ENCODE peak calls at places on chromosomes 7 and 10, in nine cellular contexts. One of them, this sample, is unnamed.

GRCh38 chr10:125768217-125768616 is 7.4 kb downstream of the MMP21 start:
- DNase-seq in spleen: no peak
- DNase-seq in CD8-positive, alpha-beta T cell: no peak
- DNase-seq in fibroblast of lung: peak; percentile 6
- DNase-seq in tibial nerve: no peak
- DNase-seq in adrenal gland: no peak
- DNase-seq in K562: no peak
- DNase-seq in ovary: no peak
- DNase-seq in CD4-positive, alpha-beta memory T cell: no peak
- DNase-seq in this sample: no peak

GRCh38 chr7:959271-959670 is 4.8 kb upstream of the ADAP1 start:
- DNase-seq in spleen: peak; percentile 67
- DNase-seq in CD8-positive, alpha-beta T cell: no peak
- DNase-seq in fibroblast of lung: no peak
- DNase-seq in tibial nerve: no peak
- DNase-seq in adrenal gland: no peak
- DNase-seq in K562: no peak
- DNase-seq in ovary: peak; percentile 39
- DNase-seq in CD4-positive, alpha-beta memory T cell: no peak
- DNase-seq in this sample: peak; percentile 44

GRCh38 chr10:95266674-95267095 is 24.1 kb downstream of the PDLIM1 start:
- DNase-seq in spleen: no peak
- DNase-seq in CD8-positive, alpha-beta T cell: no peak
- DNase-seq in fibroblast of lung: peak; percentile 96
- DNase-seq in tibial nerve: no peak
- DNase-seq in adrenal gland: no peak
- DNase-seq in K562: peak; percentile 65
- DNase-seq in ovary: no peak
- DNase-seq in CD4-positive, alpha-beta memory T cell: no peak
- DNase-seq in this sample: no peak

GRCh38 chr10:72291019-72291532 is 17.4 kb downstream of the DDIT4 start:
- DNase-seq in spleen: no peak
- DNase-seq in CD8-positive, alpha-beta T cell: no peak
- DNase-seq in fibroblast of lung: no peak
- DNase-seq in tibial nerve: no peak
- DNase-seq in adrenal gland: no peak
- DNase-seq in K562: peak; percentile 85
- DNase-seq in ovary: no peak
- DNase-seq in CD4-positive, alpha-beta memory T cell: peak; percentile 77
- DNase-seq in this sample: no peak

GRCh38 chr7:148856035-148856881 is 27.8 kb downstream of the EZH2 start:
- DNase-seq in spleen: no peak
- DNase-seq in CD8-positive, alpha-beta T cell: peak; percentile 53
- DNase-seq in fibroblast of lung: no peak
- DNase-seq in tibial nerve: peak; percentile 29
- DNase-seq in adrenal gland: peak; percentile 18
- DNase-seq in K562: peak; percentile 78
- DNase-seq in ovary: no peak
- DNase-seq in CD4-positive, alpha-beta memory T cell: peak; percentile 67
- DNase-seq in this sample: no peak

GRCh38 chr7:108152198-108152597 is 22.0 kb upstream of the LAMB4 start:
- DNase-seq in spleen: no peak
- DNase-seq in CD8-positive, alpha-beta T cell: no peak
- DNase-seq in fibroblast of lung: no peak
- DNase-seq in tibial nerve: no peak
- DNase-seq in adrenal gland: no peak
- DNase-seq in K562: no peak
- DNase-seq in ovary: no peak
- DNase-seq in CD4-positive, alpha-beta memory T cell: no peak
- DNase-seq in this sample: no peak

GRCh38 chr7:390761-391410 is 100.9 kb downstream of the FOXL3 start:
- DNase-seq in spleen: peak; percentile 59
- DNase-seq in CD8-positive, alpha-beta T cell: no peak
- DNase-seq in fibroblast of lung: no peak
- DNase-seq in tibial nerve: no peak
- DNase-seq in adrenal gland: no peak
- DNase-seq in K562: no peak
- DNase-seq in ovary: peak; percentile 17
- DNase-seq in CD4-positive, alpha-beta memory T cell: no peak
- DNase-seq in this sample: no peak

GRCh38 chr7:142948603-142949002 is 9.3 kb downstream of the LLCFC1 start:
- DNase-seq in spleen: no peak
- DNase-seq in CD8-positive, alpha-beta T cell: no peak
- DNase-seq in fibroblast of lung: no peak
- DNase-seq in tibial nerve: no peak
- DNase-seq in adrenal gland: no peak
- DNase-seq in K562: no peak
- DNase-seq in ovary: no peak
- DNase-seq in CD4-positive, alpha-beta memory T cell: no peak
- DNase-seq in this sample: no peak

GRCh38 chr10:3571310-3571825 is 213.6 kb downstream of the KLF6 start:
- DNase-seq in spleen: no peak
- DNase-seq in CD8-positive, alpha-beta T cell: no peak
- DNase-seq in fibroblast of lung: no peak
- DNase-seq in tibial nerve: no peak
- DNase-seq in adrenal gland: no peak
- DNase-seq in K562: no peak
- DNase-seq in ovary: no peak
- DNase-seq in CD4-positive, alpha-beta memory T cell: no peak
- DNase-seq in this sample: no peak

GRCh38 chr10:71250405-71250804 is 38.0 kb downstream of the UNC5B start:
- DNase-seq in spleen: no peak
- DNase-seq in CD8-positive, alpha-beta T cell: no peak
- DNase-seq in fibroblast of lung: no peak
- DNase-seq in tibial nerve: no peak
- DNase-seq in adrenal gland: no peak
- DNase-seq in K562: no peak
- DNase-seq in ovary: no peak
- DNase-seq in CD4-positive, alpha-beta memory T cell: no peak
- DNase-seq in this sample: no peak

GRCh38 chr7:16615234-16615633 is 30.3 kb downstream of the ANKMY2 start:
- DNase-seq in spleen: no peak
- DNase-seq in CD8-positive, alpha-beta T cell: no peak
- DNase-seq in fibroblast of lung: no peak
- DNase-seq in tibial nerve: no peak
- DNase-seq in adrenal gland: no peak
- DNase-seq in K562: no peak
- DNase-seq in ovary: no peak
- DNase-seq in CD4-positive, alpha-beta memory T cell: no peak
- DNase-seq in this sample: no peak

GRCh38 chr10:129924375-129925085 is 39.5 kb downstream of the EBF3 start:
- DNase-seq in spleen: peak; percentile 30
- DNase-seq in CD8-positive, alpha-beta T cell: no peak
- DNase-seq in fibroblast of lung: no peak
- DNase-seq in tibial nerve: no peak
- DNase-seq in adrenal gland: no peak
- DNase-seq in K562: no peak
- DNase-seq in ovary: peak; percentile 9
- DNase-seq in CD4-positive, alpha-beta memory T cell: no peak
- DNase-seq in this sample: no peak

GRCh38 chr10:29877798-29878491 is 181.4 kb downstream of the JCAD start:
- DNase-seq in spleen: no peak
- DNase-seq in CD8-positive, alpha-beta T cell: no peak
- DNase-seq in fibroblast of lung: peak; percentile 58
- DNase-seq in tibial nerve: no peak
- DNase-seq in adrenal gland: no peak
- DNase-seq in K562: no peak
- DNase-seq in ovary: no peak
- DNase-seq in CD4-positive, alpha-beta memory T cell: no peak
- DNase-seq in this sample: peak; percentile 86

GRCh38 chr10:31708513-31708912 is 220.1 kb downstream of the ARHGAP12 start:
- DNase-seq in spleen: no peak
- DNase-seq in CD8-positive, alpha-beta T cell: no peak
- DNase-seq in fibroblast of lung: no peak
- DNase-seq in tibial nerve: no peak
- DNase-seq in adrenal gland: no peak
- DNase-seq in K562: no peak
- DNase-seq in ovary: no peak
- DNase-seq in CD4-positive, alpha-beta memory T cell: no peak
- DNase-seq in this sample: no peak

DNA sequence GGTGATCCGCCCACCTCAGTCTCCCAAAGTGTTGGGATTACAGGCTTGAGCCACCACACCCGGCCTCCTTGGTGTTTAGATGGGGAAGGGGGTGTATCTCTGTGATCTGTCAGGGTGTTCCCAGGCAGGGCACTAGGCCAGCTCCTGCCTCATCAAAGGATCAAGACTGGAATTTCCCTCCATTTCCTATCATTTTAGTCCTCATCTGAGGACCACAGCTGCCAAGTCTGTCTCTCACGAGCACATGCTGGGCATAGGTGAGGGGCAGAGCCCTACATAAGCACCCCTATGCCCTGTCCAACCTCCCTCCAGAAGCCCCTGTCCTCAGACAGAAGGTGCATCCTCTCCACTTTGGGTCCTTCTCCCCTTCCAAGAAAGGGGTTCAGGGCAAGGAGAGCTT is 19.5 kb downstream of the TRIM56 start:
- DNase-seq in spleen: no peak
- DNase-seq in CD8-positive, alpha-beta T cell: no peak
- DNase-seq in fibroblast of lung: no peak
- DNase-seq in tibial nerve: no peak
- DNase-seq in adrenal gland: no peak
- DNase-seq in K562: no peak
- DNase-seq in ovary: no peak
- DNase-seq in CD4-positive, alpha-beta memory T cell: no peak
- DNase-seq in this sample: no peak
- H3K4me1 ChIP-seq in spleen: no peaks in the 10 kb centered on the region
- H3K4me1 ChIP-seq in CD8-positive, alpha-beta T cell: no peaks in the 10 kb centered on the region
- H3K4me1 ChIP-seq in fibroblast of lung: peaks cover 7% of the 10 kb centered on the region
- H3K4me1 ChIP-seq in tibial nerve: peaks cover 32% of the 10 kb centered on the region
- H3K4me1 ChIP-seq in adrenal gland: peaks cover 7% of the 10 kb centered on the region
- H3K4me1 ChIP-seq in K562: peaks cover 30% of the 10 kb centered on the region
- H3K4me1 ChIP-seq in ovary: peaks cover 4% of the 10 kb centered on the region
- H3K4me1 ChIP-seq in CD4-positive, alpha-beta memory T cell: no peaks in the 10 kb centered on the region
- H3K4me1 ChIP-seq in this sample: no peaks in the 10 kb centered on the region

GRCh38 chr10:101106351-101106750 is 24.7 kb upstream of the TLX1 start:
- DNase-seq in spleen: no peak
- DNase-seq in CD8-positive, alpha-beta T cell: no peak
- DNase-seq in fibroblast of lung: no peak
- DNase-seq in tibial nerve: no peak
- DNase-seq in adrenal gland: no peak
- DNase-seq in K562: no peak
- DNase-seq in ovary: no peak
- DNase-seq in CD4-positive, alpha-beta memory T cell: no peak
- DNase-seq in this sample: no peak
- H3K27me3 ChIP-seq in spleen: no peaks in the 10 kb centered on the region
- H3K27me3 ChIP-seq in CD8-positive, alpha-beta T cell: peaks cover 6% of the 10 kb centered on the region
- H3K27me3 ChIP-seq in fibroblast of lung: peaks cover 13% of the 10 kb centered on the region
- H3K27me3 ChIP-seq in tibial nerve: peaks cover 63% of the 10 kb centered on the region
- H3K27me3 ChIP-seq in adrenal gland: peaks cover 6% of the 10 kb centered on the region
- H3K27me3 ChIP-seq in K562: peaks cover 31% of the 10 kb centered on the region
- H3K27me3 ChIP-seq in ovary: no peaks in the 10 kb centered on the region
- H3K27me3 ChIP-seq in CD4-positive, alpha-beta memory T cell: peaks cover 8% of the 10 kb centered on the region
- H3K27me3 ChIP-seq in this sample: no peaks in the 10 kb centered on the region

DNA sequence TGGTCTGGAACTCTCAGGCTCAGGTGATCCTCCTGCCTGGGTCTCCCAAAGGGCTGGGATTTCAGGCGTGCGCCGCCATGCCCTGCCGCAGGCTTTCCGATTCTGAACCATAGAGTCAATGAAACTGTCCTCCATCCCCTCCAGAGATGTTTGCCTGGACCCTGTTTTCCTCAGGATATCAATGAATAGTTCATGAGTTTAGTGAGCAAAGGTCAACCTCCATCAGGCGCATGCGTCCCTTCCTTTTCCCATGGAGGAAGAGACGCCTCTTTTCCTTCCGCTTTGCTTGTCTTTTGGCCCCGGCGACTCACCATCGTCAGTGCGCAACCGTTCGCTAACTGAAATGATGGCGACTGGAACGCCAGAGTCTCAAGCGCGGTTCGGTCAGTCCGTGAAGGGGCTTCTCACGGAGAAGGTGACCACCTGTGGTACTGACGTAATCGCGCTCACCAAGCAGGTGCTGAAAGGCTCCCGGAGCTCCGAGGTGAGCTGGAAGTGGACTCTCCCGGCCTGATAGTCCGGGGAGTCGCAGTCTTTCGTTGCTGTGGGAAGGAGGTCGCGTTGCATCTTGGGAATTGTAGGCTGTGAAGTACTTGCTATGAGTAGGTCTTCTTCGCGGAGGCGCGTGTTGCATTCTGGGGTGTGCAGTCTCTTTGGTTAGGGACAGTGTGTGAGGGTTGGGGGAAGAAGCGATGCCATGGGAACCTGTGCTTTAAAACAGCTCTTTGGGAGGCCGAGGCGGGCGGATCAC is at the start of gene BORCS7:
- DNase-seq in spleen: peak; percentile 96
- DNase-seq in CD8-positive, alpha-beta T cell: peak; percentile 87
- DNase-seq in fibroblast of lung: peak; percentile 98
- DNase-seq in tibial nerve: peak; percentile 98
- DNase-seq in adrenal gland: peak; percentile 97
- DNase-seq in K562: peak; percentile 94
- DNase-seq in ovary: peak; percentile 90
- DNase-seq in CD4-positive, alpha-beta memory T cell: peak; percentile 93
- DNase-seq in this sample: peak; percentile 93
- H3K27ac ChIP-seq in spleen: peak within 1 kb of the TSS; percentile 94
- H3K27ac ChIP-seq in CD8-positive, alpha-beta T cell: peak within 1 kb of the TSS; percentile 90
- H3K27ac ChIP-seq in fibroblast of lung: peak within 1 kb of the TSS; percentile 98
- H3K27ac ChIP-seq in tibial nerve: peak within 1 kb of the TSS; percentile 97
- H3K27ac ChIP-seq in adrenal gland: peak within 1 kb of the TSS; percentile 95
- H3K27ac ChIP-seq in K562: peak within 1 kb of the TSS; percentile 99
- H3K27ac ChIP-seq in ovary: peak within 1 kb of the TSS; percentile 87
- H3K27ac ChIP-seq in CD4-positive, alpha-beta memory T cell: peak within 1 kb of the TSS; percentile 89
- H3K27ac ChIP-seq in this sample: no peak within 1 kb of the TSS

DNA sequence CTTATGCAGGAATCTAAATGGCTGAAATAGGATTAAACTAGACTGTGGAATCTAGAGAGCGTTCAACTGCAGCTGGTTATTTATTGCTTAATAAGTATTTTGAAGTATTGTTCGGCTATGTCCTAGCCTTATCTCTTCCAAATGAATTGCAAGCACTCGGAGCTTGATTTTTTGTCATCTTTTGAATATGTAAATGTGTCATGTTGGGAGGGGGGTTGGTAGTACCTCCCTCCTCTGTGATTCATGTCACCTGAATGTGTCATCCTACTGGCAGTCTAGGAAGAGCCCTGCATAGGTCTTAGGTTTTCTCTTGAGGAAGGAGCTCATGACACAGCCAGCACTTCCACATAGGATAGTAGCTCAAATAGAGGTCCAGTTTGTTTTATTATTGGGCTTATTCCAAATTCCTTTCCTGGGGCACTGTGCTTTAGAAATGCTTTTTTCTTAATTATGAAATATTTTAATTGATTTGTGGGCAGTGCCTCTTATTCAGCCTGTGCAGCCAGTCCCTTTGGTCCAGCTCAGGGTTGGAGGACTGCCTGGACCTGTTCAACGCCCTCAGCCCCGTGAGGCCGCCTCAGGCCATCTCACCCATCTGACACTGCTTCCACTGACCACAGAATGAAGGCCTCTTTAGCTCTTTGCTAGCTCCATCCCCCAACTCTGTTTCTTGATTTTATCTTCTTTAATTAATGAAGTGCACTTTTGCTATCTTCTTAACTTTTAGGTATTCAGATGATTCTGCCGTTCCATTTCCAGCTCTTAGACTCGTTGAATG is 22.6 kb upstream of the TRIL start:
- DNase-seq in spleen: no peak
- DNase-seq in CD8-positive, alpha-beta T cell: no peak
- DNase-seq in fibroblast of lung: peak; percentile 51
- DNase-seq in tibial nerve: no peak
- DNase-seq in adrenal gland: no peak
- DNase-seq in K562: no peak
- DNase-seq in ovary: no peak
- DNase-seq in CD4-positive, alpha-beta memory T cell: no peak
- DNase-seq in this sample: no peak
- H3K4me1 ChIP-seq in spleen: peaks cover 4% of the 10 kb centered on the region
- H3K4me1 ChIP-seq in CD8-positive, alpha-beta T cell: no peaks in the 10 kb centered on the region
- H3K4me1 ChIP-seq in fibroblast of lung: peaks cover 3% of the 10 kb centered on the region
- H3K4me1 ChIP-seq in tibial nerve: peaks cover 11% of the 10 kb centered on the region
- H3K4me1 ChIP-seq in adrenal gland: no peaks in the 10 kb centered on the region
- H3K4me1 ChIP-seq in K562: no peaks in the 10 kb centered on the region
- H3K4me1 ChIP-seq in ovary: no peaks in the 10 kb centered on the region
- H3K4me1 ChIP-seq in CD4-positive, alpha-beta memory T cell: no peaks in the 10 kb centered on the region
- H3K4me1 ChIP-seq in this sample: no peaks in the 10 kb centered on the region

This sample was measured in aorta.